ENCODE peak calls at places on chromosomes 6 and 20, in seven cellular contexts. K, R, J, S, Y, F and N are unnamed samples.

GRCh38 chr6:164911873-164912580 is 397.4 kb downstream of the C6orf118 start:
- DNase-seq in R (no peak), Y (no peak), F (no peak), K (no peak), S (peak), J (peak), N (no peak)

GRCh38 chr6:116840091-116840490 is 11.2 kb upstream of the GPRC6A start:
- DNase-seq in S (peak), F (no peak), K (no peak), Y (peak), R (no peak), J (no peak), N (peak)

GRCh38 chr6:74410630-74411029 is 714.6 kb downstream of the CD109 start:
- DNase-seq in R (peak), J (no peak), F (no peak), Y (no peak), S (no peak), K (no peak), N (peak)

GRCh38 chr6:125953502-125953875 is 3.1 kb upstream of the HINT3 start:
- DNase-seq in R (no peak), Y (no peak), F (no peak), S (peak), K (peak), J (no peak), N (no peak)

GRCh38 chr20:11935754-11936551 is 18.3 kb downstream of the BTBD3 start:
- DNase-seq in F (no peak), K (peak), S (no peak), J (no peak), Y (no peak), R (no peak), N (no peak)

GRCh38 chr20:41018153-41018552 is 10.5 kb upstream of the TOP1 start:
- DNase-seq in R (no peak), J (no peak), Y (no peak), S (no peak), F (no peak), K (no peak), N (no peak)

GRCh38 chr6:52504778-52505127 is 72.1 kb downstream of the TRAM2 start:
- DNase-seq in K (no peak), S (no peak), R (no peak), J (no peak), Y (no peak), F (no peak), N (no peak)

GRCh38 chr6:41053056-41053455 is at the start of gene APOBEC2:
- DNase-seq in S (no peak), F (no peak), K (no peak), Y (no peak), R (no peak), J (no peak), N (no peak)

GRCh38 chr6:154538664-154539235 is 28.3 kb upstream of the CNKSR3 start:
- DNase-seq in Y (no peak), R (no peak), F (no peak), J (no peak), S (no peak), K (no peak), N (no peak)

GRCh38 chr20:11432407-11432806 is 485.3 kb upstream of the BTBD3 start:
- DNase-seq in Y (peak), R (peak), S (peak), K (no peak), F (no peak), J (peak), N (peak)

GRCh38 chr20:48260370-48260769 is 475.1 kb upstream of the SULF2 start:
- DNase-seq in R (no peak), F (no peak), S (no peak), K (no peak), J (no peak), Y (no peak), N (no peak)

GRCh38 chr6:109963598-109964170 is 14.4 kb upstream of the GPR6 start:
- DNase-seq in Y (no peak), R (no peak), K (no peak), J (no peak), S (no peak), F (no peak), N (no peak)

GRCh38 chr20:10953437-10953836 is 279.6 kb upstream of the JAG1 start:
- DNase-seq in F (no peak), R (no peak), S (peak), Y (no peak), J (no peak), K (no peak), N (no peak)

GRCh38 chr20:25032478-25033183 is 25.3 kb downstream of the ACSS1 start:
- DNase-seq in R (no peak), K (no peak), S (no peak), F (no peak), Y (no peak), J (peak), N (no peak)

GRCh38 chr6:77105091-77105490 is 358.2 kb downstream of the HTR1B start:
- DNase-seq in R (no peak), F (no peak), K (no peak), J (no peak), S (no peak), Y (no peak), N (no peak)

GRCh38 chr6:22754111-22754510 is 184.7 kb downstream of the HDGFL1 start:
- DNase-seq in R (peak), K (no peak), F (no peak), J (peak), Y (peak), S (no peak), N (peak)

GRCh38 chr20:51022803-51023616 is at the start of gene KCNG1:
- DNase-seq in R (peak), J (peak), K (peak), F (no peak), Y (peak), S (peak), N (peak)

GRCh38 chr6:11212625-11213024 is 19.8 kb downstream of the NEDD9 start:
- DNase-seq in F (no peak), K (no peak), R (peak), S (peak), Y (peak), J (peak), N (peak)